ENCODE peak calls at places on chromosome 6, in eight cellular contexts. M, Z, Y, P, I, J, C and A are unnamed samples.

GRCh38 chr6:159761873-159762680 is at the start of gene ACAT2:
- DNase-seq in C (peak), P (peak), Y (peak), I (peak), M (peak), J (peak), Z (peak), A (peak)

GRCh38 chr6:115323001-115323400 is 737.7 kb downstream of the FRK start:
- DNase-seq in C (no peak), M (no peak), J (no peak), Z (no peak), Y (no peak), P (no peak), I (no peak), A (no peak)

GRCh38 chr6:2197177-2197671 is 48.2 kb downstream of the GMDS start:
- DNase-seq in J (no peak), Z (peak), Y (no peak), C (no peak), I (no peak), M (peak), P (peak), A (no peak)

GRCh38 chr6:37934276-37934675 is 114.7 kb downstream of the ZFAND3 start:
- DNase-seq in Z (no peak), P (no peak), J (no peak), Y (no peak), I (no peak), M (no peak), C (no peak), A (no peak)

GRCh38 chr6:113050979-113051378 is 703.8 kb downstream of the RFPL4B start:
- DNase-seq in J (no peak), Z (no peak), I (no peak), Y (no peak), P (no peak), C (no peak), M (no peak), A (no peak)

GRCh38 chr6:89582669-89583325 is 55.8 kb downstream of the LYRM2 start:
- DNase-seq in J (no peak), Y (no peak), P (no peak), M (no peak), Z (no peak), C (no peak), I (no peak), A (no peak)

GRCh38 chr6:121965739-121966138 is 433.7 kb upstream of the HSF2 start:
- DNase-seq in C (no peak), P (peak), J (no peak), I (no peak), Z (no peak), M (no peak), Y (no peak), A (no peak)

GRCh38 chr6:105373481-105373880 is 29.4 kb downstream of the PREP start:
- DNase-seq in M (no peak), J (no peak), I (no peak), Y (no peak), Z (no peak), P (no peak), C (no peak), A (no peak)

GRCh38 chr6:106255306-106255705 is 70.3 kb downstream of the ATG5 start:
- DNase-seq in C (no peak), I (no peak), Y (no peak), P (no peak), J (no peak), Z (no peak), M (no peak), A (no peak)

GRCh38 chr6:18080544-18080943 is 41.9 kb downstream of the NHLRC1 start:
- DNase-seq in Y (no peak), Z (no peak), P (no peak), M (no peak), C (no peak), I (no peak), J (no peak), A (no peak)

GRCh38 chr6:43246301-43247114 is 3.2 kb downstream of the TTBK1 start:
- DNase-seq in I (no peak), Y (no peak), J (peak), C (peak), P (peak), Z (peak), M (no peak), A (peak)

GRCh38 chr6:113924199-113924791 is 46.7 kb downstream of the HDAC2 start:
- DNase-seq in M (no peak), P (no peak), Z (no peak), Y (no peak), J (no peak), C (no peak), I (no peak), A (no peak)

GRCh38 chr6:10355115-10355702 is 59.7 kb downstream of the TFAP2A start:
- DNase-seq in Z (no peak), M (no peak), P (no peak), Y (no peak), I (no peak), C (no peak), J (no peak), A (peak)

GRCh38 chr6:169449221-169449620 is 195.6 kb upstream of the THBS2 start:
- DNase-seq in Y (no peak), P (no peak), M (no peak), J (no peak), I (no peak), C (no peak), Z (no peak), A (no peak)

GRCh38 chr6:125299257-125299656 is 2.5 kb downstream of the HDDC2 start:
- DNase-seq in Z (no peak), P (no peak), I (no peak), Y (no peak), C (no peak), M (no peak), J (no peak), A (no peak)

GRCh38 chr6:137870744-137871247 is 3.7 kb downstream of the TNFAIP3 start:
- DNase-seq in P (no peak), Y (no peak), I (no peak), C (no peak), J (no peak), M (no peak), Z (no peak), A (peak)

GRCh38 chr6:3324262-3324942 is 65.7 kb downstream of the PSMG4 start:
- DNase-seq in I (no peak), C (no peak), Z (peak), P (no peak), M (no peak), Y (peak), J (no peak), A (peak)

GRCh38 chr6:26576929-26577719 is 19.6 kb upstream of the ABT1 start:
- DNase-seq in P (no peak), Y (no peak), J (no peak), I (peak), Z (peak), M (no peak), C (no peak), A (no peak)

GRCh38 chr6:10194816-10195639 is 219.8 kb downstream of the TFAP2A start:
- DNase-seq in Z (no peak), M (no peak), J (no peak), Y (no peak), P (no peak), C (no peak), I (no peak), A (no peak)

GRCh38 chr6:108945686-108946158 is 97.5 kb downstream of the ARMC2 start:
- DNase-seq in P (peak), M (peak), Y (no peak), Z (peak), C (no peak), J (peak), I (no peak), A (no peak)

GRCh38 chr6:87628424-87628823 is 38.5 kb downstream of the ORC3 start:
- DNase-seq in P (no peak), J (no peak), M (no peak), Y (no peak), Z (no peak), C (no peak), I (no peak), A (peak)

GRCh38 chr6:112018619-112019416 is 35.1 kb upstream of the CCN6 start:
- DNase-seq in I (no peak), P (no peak), Y (no peak), J (no peak), C (no peak), M (peak), Z (peak), A (no peak)

GRCh38 chr6:152355166-152355565 is 282.0 kb downstream of the SYNE1 start:
- DNase-seq in Y (no peak), J (no peak), M (no peak), C (no peak), Z (no peak), I (no peak), P (no peak), A (no peak)

GRCh38 chr6:28953039-28953872 is 29.5 kb upstream of the TRIM27 start:
- DNase-seq in Z (no peak), I (peak), P (no peak), C (no peak), Y (peak), M (no peak), J (peak), A (peak)

GRCh38 chr6:43609402-43609801 is 19.7 kb downstream of the GTPBP2 start:
- DNase-seq in C (no peak), M (no peak), J (no peak), Z (no peak), P (no peak), I (no peak), Y (no peak), A (no peak)

GRCh38 chr6:144248470-144249301 is 36.4 kb upstream of the UTRN start:
- DNase-seq in Y (peak), M (no peak), C (no peak), P (no peak), I (no peak), J (no peak), Z (no peak), A (peak)

GRCh38 chr6:132060591-132060990 is 109.4 kb upstream of the CCN2 start:
- DNase-seq in C (no peak), Z (no peak), I (no peak), M (no peak), P (no peak), J (no peak), Y (peak), A (no peak)

GRCh38 chr6:56685994-56686393 is 43.3 kb upstream of the DST start:
- DNase-seq in C (no peak), Y (no peak), P (no peak), M (no peak), I (no peak), J (no peak), Z (no peak), A (no peak)

DNA sequence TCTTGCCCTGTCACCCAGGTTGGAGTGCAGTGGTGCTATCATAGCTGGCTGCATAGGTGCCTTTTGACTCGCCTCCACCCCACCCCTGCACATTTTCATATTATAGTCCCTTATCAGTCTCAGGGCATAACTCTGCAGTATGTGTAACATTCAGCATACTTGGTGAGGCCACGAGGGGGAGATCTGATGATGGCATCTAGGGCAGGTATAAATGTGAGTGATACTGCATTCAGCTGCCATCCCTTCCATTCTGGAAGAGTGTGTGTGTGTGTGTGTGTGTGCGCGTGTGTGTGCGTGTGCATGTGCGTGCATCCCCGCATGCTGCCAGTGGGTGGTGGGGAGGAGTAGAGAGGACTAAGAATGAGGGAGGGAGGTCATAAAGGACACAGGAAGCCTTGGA is 81.4 kb downstream of the JARID2 start:
- DNase-seq in Y (no peak), M (no peak), I (peak), C (no peak), J (peak), P (no peak), Z (no peak), A (peak)
- TF ChIP-seq CTCF in Y (peak), M (no peak), I (peak), C (peak), J (no peak), P (peak), Z (no peak), A (peak)

DNA sequence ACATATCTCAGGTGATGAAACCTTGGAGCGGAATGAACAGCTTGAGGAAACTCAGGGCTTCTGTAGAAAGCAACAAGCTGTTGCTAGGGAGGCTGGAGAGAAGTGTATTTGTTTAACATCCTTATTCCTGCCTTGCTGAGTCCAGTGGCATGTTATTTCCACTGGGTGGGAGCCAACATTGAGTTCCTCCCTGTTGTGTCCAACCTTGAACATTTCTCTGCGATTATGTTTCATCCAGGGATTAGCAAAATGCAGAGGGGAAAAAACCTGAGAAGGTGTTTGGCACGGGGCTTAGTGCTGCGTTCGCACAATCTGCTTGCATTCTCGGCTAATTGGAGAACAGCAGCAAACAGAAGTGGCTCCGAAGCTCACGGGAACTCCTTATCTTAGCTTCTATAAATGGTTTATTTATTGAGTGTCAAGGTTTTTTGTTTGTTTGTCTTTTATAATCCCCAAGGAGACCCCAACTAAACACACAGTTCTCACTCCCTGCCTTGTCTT is 412.7 kb downstream of the CDC5L start:
- DNase-seq in Z (no peak), Y (no peak), P (no peak), I (no peak), M (peak), C (no peak), J (no peak), A (no peak)
- TF ChIP-seq CTCF in Z (no peak), Y (no peak), P (no peak), I (no peak), M (no peak), C (no peak), J (no peak), A (no peak)

DNA sequence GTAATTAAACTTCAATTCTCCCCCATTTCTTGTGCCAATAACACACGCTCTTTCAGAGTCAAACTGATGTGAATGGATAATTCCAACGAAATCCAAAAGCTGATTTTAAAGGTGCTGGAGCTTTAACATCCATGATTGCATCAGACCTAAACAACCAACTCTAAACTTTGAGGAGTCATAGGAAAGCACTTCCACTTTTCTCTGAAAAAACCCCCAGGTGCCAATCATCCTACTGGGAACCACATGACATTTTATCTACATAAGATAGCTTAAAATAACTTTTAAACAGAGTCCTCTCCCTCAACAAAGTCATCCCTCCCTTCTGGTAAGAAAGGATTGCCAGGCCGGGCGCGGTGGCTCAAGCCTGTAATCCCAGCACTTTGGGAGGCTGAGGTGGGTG is 167.7 kb upstream of the PDE10A start:
- DNase-seq in P (no peak), J (no peak), M (no peak), I (no peak), C (no peak), Y (no peak), Z (no peak), A (no peak)
- TF ChIP-seq CTCF in P (no peak), J (no peak), M (no peak), I (no peak), C (no peak), Y (no peak), Z (no peak), A (no peak)

GRCh38 chr6:6547111-6547879 is 41.2 kb upstream of the LY86 start:
- DNase-seq in Z (peak), M (peak), Y (peak), I (peak), C (peak), J (peak), P (peak), A (peak)
- TF ChIP-seq CTCF in Z (peak), M (peak), Y (peak), I (peak), C (peak), J (peak), P (peak), A (peak)

DNA sequence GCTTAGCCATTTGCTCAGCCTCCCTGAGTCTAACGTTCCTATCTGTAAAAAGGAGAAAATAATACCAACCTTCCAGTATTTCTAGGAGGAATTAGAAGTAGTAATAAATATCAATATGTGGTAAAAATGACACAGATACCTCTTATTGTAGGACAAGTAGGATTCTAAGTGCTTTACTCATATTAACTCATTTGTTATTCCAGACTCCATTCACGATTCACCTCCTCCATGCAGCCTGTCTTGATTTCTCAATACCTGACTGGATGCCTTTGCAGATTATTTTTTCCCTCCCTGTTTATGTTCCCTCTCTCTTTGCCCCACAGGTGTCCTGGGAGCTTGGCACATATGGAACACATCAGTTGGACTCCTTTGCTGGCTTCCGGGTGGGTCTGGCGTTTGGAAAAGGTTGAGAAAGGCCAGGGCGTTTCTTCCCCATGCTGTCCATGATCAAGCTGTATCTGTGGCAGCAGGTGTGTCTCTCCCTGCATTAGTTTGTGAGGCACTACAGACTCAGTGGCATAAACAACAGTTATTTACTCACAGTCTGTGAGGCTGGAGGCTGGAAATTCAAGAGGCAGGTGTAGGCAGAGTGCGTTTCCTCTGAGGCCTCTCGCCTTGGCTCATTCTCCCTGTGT is 10.7 kb upstream of the DUSP22 start:
- DNase-seq in J (no peak), Z (no peak), I (no peak), P (no peak), Y (no peak), M (no peak), C (no peak), A (peak)
- TF ChIP-seq CTCF in J (no peak), Z (no peak), I (no peak), P (no peak), Y (no peak), M (no peak), C (no peak), A (no peak)

GRCh38 chr6:41744236-41744787 is 2.9 kb downstream of the PGC start:
- DNase-seq in P (no peak), Y (no peak), J (no peak), Z (no peak), I (no peak), M (no peak), C (no peak), A (no peak)
- TF ChIP-seq CTCF in P (no peak), Y (no peak), J (no peak), Z (no peak), I (no peak), M (no peak), C (no peak), A (no peak)

DNA sequence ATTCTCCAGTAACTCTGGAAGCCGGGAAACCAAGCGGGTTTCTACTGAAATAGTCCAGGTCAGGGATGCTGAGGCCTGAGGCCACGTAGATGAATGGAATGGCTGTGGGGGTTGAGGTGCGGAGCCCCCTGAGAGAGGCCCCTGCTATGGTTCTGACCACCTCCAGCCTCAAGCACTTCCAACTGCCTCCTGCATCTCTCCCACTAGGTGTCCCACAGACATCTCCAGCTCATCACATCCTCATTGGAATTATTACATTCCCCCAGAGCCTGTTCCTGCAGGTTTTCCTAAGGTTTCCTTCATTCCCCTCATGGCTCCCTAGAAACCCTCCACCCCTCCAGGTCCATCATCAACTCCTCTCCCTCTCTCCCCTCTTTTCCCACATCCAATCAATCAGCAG is 48.7 kb downstream of the UNC5CL start:
- DNase-seq in I (no peak), Z (no peak), Y (no peak), P (no peak), J (no peak), C (no peak), M (no peak), A (no peak)
- TF ChIP-seq CTCF in I (no peak), Z (no peak), Y (peak), P (no peak), J (no peak), C (no peak), M (no peak), A (no peak)

GRCh38 chr6:161658216-161658615 is 384.4 kb upstream of the AGPAT4 start:
- DNase-seq in Y (no peak), J (no peak), P (no peak), C (no peak), M (no peak), I (no peak), Z (no peak), A (no peak)

GRCh38 chr6:161663682-161664081 is 389.8 kb upstream of the AGPAT4 start:
- DNase-seq in P (no peak), J (no peak), C (no peak), Z (no peak), M (no peak), Y (no peak), I (no peak), A (no peak)

GRCh38 chr6:161660666-161661571 is 387.1 kb upstream of the AGPAT4 start:
- DNase-seq in Z (no peak), Y (no peak), C (no peak), I (no peak), P (no peak), M (no peak), J (no peak), A (no peak)
- TF ChIP-seq CTCF in Z (no peak), Y (no peak), C (no peak), I (no peak), P (no peak), M (no peak), J (no peak), A (no peak)

GRCh38 chr6:69735029-69735428 is 61.8 kb downstream of the LMBRD1 start:
- DNase-seq in P (no peak), J (no peak), Z (no peak), M (no peak), C (no peak), I (no peak), Y (no peak), A (no peak)

GRCh38 chr6:69732045-69732444 is 64.8 kb downstream of the LMBRD1 start:
- DNase-seq in M (no peak), J (no peak), C (no peak), Z (no peak), P (no peak), I (no peak), Y (no peak), A (no peak)

GRCh38 chr6:69729870-69730449 is 66.8 kb downstream of the LMBRD1 start:
- DNase-seq in C (no peak), P (no peak), I (no peak), Y (no peak), Z (no peak), J (no peak), M (no peak), A (no peak)

GRCh38 chr6:69732640-69733039 is 64.2 kb downstream of the LMBRD1 start:
- DNase-seq in M (no peak), I (no peak), C (no peak), Z (no peak), P (no peak), Y (no peak), J (no peak), A (peak)
- TF ChIP-seq CTCF in M (no peak), I (no peak), C (peak), Z (no peak), P (peak), Y (peak), J (no peak), A (peak)